ENCODE peak calls at places on chromosome 12, in eight cellular contexts. M is stimulated activated CD8-positive, alpha-beta memory T cell treated with anti-CD3 and anti-CD28 coated beads, Interleukin-7, amount 100 ng/mL, for 24 hours; K is iris pigment epithelial cell; Z is endothelial cell; E is heart left ventricle; B is kidney glomerular epithelial cell; Q is naive thymus-derived CD8-positive, alpha-beta T cell; X is ACHN. P is an unnamed sample.

GRCh38 chr12:132835076-132835870 is 6.6 kb upstream of the GOLGA3 start:
- DNase-seq in M (no peak), K (no peak), Z (no peak), E (no peak), B (no peak), Q (peak), X (no peak), P (no peak)

GRCh38 chr12:25817166-25817565 is 141.3 kb upstream of the RASSF8 start:
- DNase-seq in M (no peak), K (peak), Z (no peak), E (no peak), B (no peak), Q (no peak), X (no peak), P (no peak)

GRCh38 chr12:52023976-52024688 is 17.4 kb downstream of the TAMALIN start:
- DNase-seq in M (no peak), K (no peak), Z (no peak), E (no peak), B (no peak), Q (no peak), X (no peak), P (no peak)

GRCh38 chr12:51295651-51296050 is 25.4 kb upstream of the SMAGP start:
- DNase-seq in M (no peak), K (no peak), Z (no peak), E (no peak), B (no peak), Q (no peak), X (no peak), P (no peak)

GRCh38 chr12:39764944-39765560 is 145.4 kb upstream of the ABCD2 start:
- DNase-seq in M (no peak), K (peak), Z (no peak), E (no peak), B (peak), Q (peak), X (peak), P (peak)

GRCh38 chr12:75646329-75646940 is 135.0 kb upstream of the KRR1 start:
- DNase-seq in M (no peak), K (no peak), Z (no peak), E (no peak), B (no peak), Q (no peak), X (no peak), P (no peak)

GRCh38 chr12:99553461-99553860 is 94.1 kb upstream of the GARIN6 start:
- DNase-seq in M (no peak), K (no peak), Z (no peak), E (no peak), B (peak), Q (no peak), X (no peak), P (no peak)

GRCh38 chr12:49088190-49088931 is 6.2 kb downstream of the DHH start:
- DNase-seq in M (peak), K (peak), Z (peak), E (peak), B (peak), Q (peak), X (peak), P (peak)

GRCh38 chr12:110280784-110281548 is at the start of gene ATP2A2:
- DNase-seq in M (peak), K (peak), Z (peak), E (peak), B (peak), Q (peak), X (peak), P (peak)

GRCh38 chr12:79415754-79416435 is 274.9 kb downstream of the PAWR start:
- DNase-seq in M (no peak), K (peak), Z (no peak), E (no peak), B (no peak), Q (no peak), X (no peak), P (no peak)

GRCh38 chr12:123942277-123942653 is 30.4 kb downstream of the CCDC92 start:
- DNase-seq in M (no peak), K (peak), Z (no peak), E (no peak), B (peak), Q (no peak), X (no peak), P (no peak)

GRCh38 chr12:6770600-6770999 is 1.7 kb upstream of the LAG3 start:
- DNase-seq in M (no peak), K (no peak), Z (no peak), E (no peak), B (no peak), Q (no peak), X (no peak), P (no peak)